ENCODE peak calls at places on chromosomes 16 and 17, in eight cellular contexts. L, C, B, E, S, Z, D and X are unnamed samples.

GRCh38 chr17:68290268-68290954 is 516 bp downstream of the SLC16A6 start:
- DNase-seq in L (no peak), C (no peak), B (no peak), E (no peak), S (peak), Z (no peak), D (peak), X (peak)

GRCh38 chr16:56332464-56333079 is 92.8 kb downstream of the AMFR start:
- DNase-seq in L (no peak), C (peak), B (no peak), E (no peak), S (peak), Z (peak), D (no peak), X (peak)

GRCh38 chr16:19886061-19886792 is 1.6 kb upstream of the GPRC5B start:
- DNase-seq in L (no peak), C (peak), B (peak), E (peak), S (peak), Z (peak), D (peak), X (peak)

GRCh38 chr17:35372846-35373531 is 432 bp downstream of the SLFN11 start:
- DNase-seq in L (no peak), C (no peak), B (peak), E (no peak), S (peak), Z (no peak), D (peak), X (peak)

GRCh38 chr17:72087876-72088275 is 32.9 kb upstream of the SOX9 start:
- DNase-seq in L (no peak), C (no peak), B (no peak), E (no peak), S (no peak), Z (no peak), D (no peak), X (no peak)

GRCh38 chr17:65283704-65284103 is 146.5 kb downstream of the RGS9 start:
- DNase-seq in L (no peak), C (no peak), B (no peak), E (peak), S (no peak), Z (no peak), D (no peak), X (no peak)

GRCh38 chr17:36149296-36149820 is 27.1 kb downstream of the TBC1D3B start:
- DNase-seq in L (no peak), C (no peak), B (no peak), E (no peak), S (peak), Z (no peak), D (no peak), X (peak)

GRCh38 chr17:49438885-49439284 is 24.2 kb upstream of the PHB1 start:
- DNase-seq in L (no peak), C (no peak), B (no peak), E (no peak), S (no peak), Z (no peak), D (no peak), X (no peak)

GRCh38 chr17:48310748-48311213 is 119.2 kb downstream of the SKAP1 start:
- DNase-seq in L (no peak), C (no peak), B (no peak), E (no peak), S (no peak), Z (no peak), D (no peak), X (no peak)

GRCh38 chr16:87288753-87289362 is 28.3 kb downstream of the C16orf95 start:
- DNase-seq in L (no peak), C (no peak), B (no peak), E (no peak), S (no peak), Z (no peak), D (no peak), X (no peak)

GRCh38 chr17:66573078-66573477 is 261.8 kb upstream of the CACNG5 start:
- DNase-seq in L (no peak), C (no peak), B (no peak), E (no peak), S (no peak), Z (no peak), D (no peak), X (no peak)

GRCh38 chr16:17345043-17345442 is 125.7 kb downstream of the XYLT1 start:
- DNase-seq in L (no peak), C (no peak), B (no peak), E (no peak), S (no peak), Z (no peak), D (no peak), X (peak)

GRCh38 chr16:85454171-85454883 is 158.8 kb upstream of the GSE1 start:
- DNase-seq in L (no peak), C (no peak), B (no peak), E (no peak), S (no peak), Z (no peak), D (no peak), X (no peak)

GRCh38 chr17:64972611-64973010 is 53.3 kb upstream of the LRRC37A3 start:
- DNase-seq in L (no peak), C (no peak), B (no peak), E (no peak), S (no peak), Z (no peak), D (no peak), X (no peak)

GRCh38 chr16:11618107-11618717 is 31.5 kb upstream of the LITAF start:
- DNase-seq in L (no peak), C (no peak), B (no peak), E (no peak), S (no peak), Z (no peak), D (no peak), X (no peak)

GRCh38 chr17:57586099-57586702 is 158.9 kb downstream of the CCDC182 start:
- DNase-seq in L (no peak), C (no peak), B (no peak), E (no peak), S (no peak), Z (no peak), D (no peak), X (no peak)

GRCh38 chr17:31491794-31492171 is 100.3 kb downstream of the RAB11FIP4 start:
- DNase-seq in L (no peak), C (no peak), B (no peak), E (no peak), S (no peak), Z (no peak), D (no peak), X (no peak)

GRCh38 chr16:28977703-28978641 is 3.4 kb downstream of the SPNS1 start:
- DNase-seq in L (no peak), C (no peak), B (no peak), E (no peak), S (no peak), Z (no peak), D (no peak), X (no peak)

GRCh38 chr16:16120382-16121184 is 102.7 kb downstream of the ABCC6 start:
- DNase-seq in L (no peak), C (no peak), B (no peak), E (no peak), S (no peak), Z (no peak), D (no peak), X (peak)

GRCh38 chr17:29697371-29697770 is 74.7 kb upstream of the CORO6 start:
- DNase-seq in L (no peak), C (no peak), B (no peak), E (no peak), S (no peak), Z (no peak), D (no peak), X (no peak)

GRCh38 chr17:28892024-28892423 is 5.5 kb downstream of the FLOT2 start:
- DNase-seq in L (no peak), C (no peak), B (peak), E (no peak), S (no peak), Z (no peak), D (no peak), X (no peak)

GRCh38 chr16:18800674-18801196 is 614 bp downstream of the ARL6IP1 start:
- DNase-seq in L (no peak), C (no peak), B (no peak), E (no peak), S (no peak), Z (no peak), D (no peak), X (no peak)

GRCh38 chr17:33686171-33686570 is 393.1 kb upstream of the ASIC2 start:
- DNase-seq in L (no peak), C (no peak), B (no peak), E (no peak), S (no peak), Z (no peak), D (peak), X (no peak)

GRCh38 chr17:55386931-55387330 is 34.7 kb downstream of the MMD start:
- DNase-seq in L (no peak), C (no peak), B (no peak), E (no peak), S (no peak), Z (no peak), D (no peak), X (no peak)

GRCh38 chr17:73914536-73915274 is 270.5 kb upstream of the SDK2 start:
- DNase-seq in L (no peak), C (no peak), B (no peak), E (peak), S (no peak), Z (no peak), D (no peak), X (no peak)